ENCODE peak calls at places on chromosome 3, in five cellular contexts. Y, F, G, T and X are unnamed samples.

GRCh38 chr3:195544634-195545033 is 1.5 kb upstream of the PPP1R2 start:
- DNase-seq in Y (no peak), F (peak), G (peak), T (no peak), X (no peak)

GRCh38 chr3:186283651-186284445 is 78.2 kb downstream of the DGKG start:
- DNase-seq in Y (peak), F (peak), G (peak), T (peak), X (no peak)

GRCh38 chr3:69505770-69506407 is 120.0 kb upstream of the FRMD4B start:
- DNase-seq in Y (peak), F (no peak), G (peak), T (no peak), X (no peak)

GRCh38 chr3:172279191-172279640 is 169.0 kb downstream of the GHSR start:
- DNase-seq in Y (peak), F (no peak), G (no peak), T (no peak), X (no peak)

GRCh38 chr3:168081856-168082255 is 13.9 kb downstream of the GOLIM4 start:
- DNase-seq in Y (no peak), F (no peak), G (no peak), T (no peak), X (no peak)

GRCh38 chr3:140363801-140364200 is 314.1 kb upstream of the TRIM42 start:
- DNase-seq in Y (peak), F (peak), G (no peak), T (no peak), X (peak)

GRCh38 chr3:184748219-184749135 is 36.6 kb upstream of the MAGEF1 start:
- DNase-seq in Y (peak), F (peak), G (peak), T (no peak), X (peak)

GRCh38 chr3:123767020-123767394 is 117.1 kb downstream of the MYLK start:
- DNase-seq in Y (no peak), F (no peak), G (no peak), T (no peak), X (no peak)

GRCh38 chr3:13016083-13016725 is 57.0 kb downstream of the IQSEC1 start:
- DNase-seq in Y (no peak), F (no peak), G (no peak), T (no peak), X (no peak)

GRCh38 chr3:37375184-37376120 is 201.1 kb upstream of the LRRFIP2 start:
- DNase-seq in Y (no peak), F (no peak), G (no peak), T (no peak), X (no peak)

GRCh38 chr3:73611176-73611575 is 13.6 kb downstream of the PDZRN3 start:
- DNase-seq in Y (peak), F (peak), G (peak), T (no peak), X (no peak)

GRCh38 chr3:126422121-126422520 is 27.4 kb downstream of the CFAP100 start:
- DNase-seq in Y (no peak), F (no peak), G (no peak), T (no peak), X (no peak)

GRCh38 chr3:123336441-123336851 is 112.4 kb downstream of the ADCY5 start:
- DNase-seq in Y (no peak), F (no peak), G (no peak), T (no peak), X (no peak)

GRCh38 chr3:159765025-159765859 is 223.4 kb upstream of the IL12A start:
- DNase-seq in Y (peak), F (peak), G (peak), T (peak), X (peak)

GRCh38 chr3:137304313-137305056 is 346.7 kb downstream of the IL20RB start:
- DNase-seq in Y (no peak), F (no peak), G (no peak), T (no peak), X (no peak)

GRCh38 chr3:20637729-20638128 is 451.7 kb upstream of the SGO1 start:
- DNase-seq in Y (no peak), F (peak), G (peak), T (peak), X (no peak)

GRCh38 chr3:169170456-169170855 is 493.1 kb downstream of the MECOM start:
- DNase-seq in Y (no peak), F (no peak), G (peak), T (no peak), X (no peak)

GRCh38 chr3:40985195-40985594 is 214.1 kb upstream of the CTNNB1 start:
- DNase-seq in Y (no peak), F (no peak), G (no peak), T (no peak), X (no peak)

GRCh38 chr3:102085431-102086226 is 236.3 kb downstream of the NFKBIZ start:
- DNase-seq in Y (no peak), F (no peak), G (no peak), T (no peak), X (no peak)

GRCh38 chr3:162586591-162586990 is 1090.0 kb downstream of the OTOL1 start:
- DNase-seq in Y (peak), F (peak), G (no peak), T (no peak), X (no peak)

GRCh38 chr3:42732829-42733459 is 30.3 kb upstream of the HHATL start:
- DNase-seq in Y (peak), F (no peak), G (no peak), T (no peak), X (no peak)
- TF ChIP-seq CTCF in Y (peak), F (no peak), G (peak), T (no peak), X (no peak)

DNA sequence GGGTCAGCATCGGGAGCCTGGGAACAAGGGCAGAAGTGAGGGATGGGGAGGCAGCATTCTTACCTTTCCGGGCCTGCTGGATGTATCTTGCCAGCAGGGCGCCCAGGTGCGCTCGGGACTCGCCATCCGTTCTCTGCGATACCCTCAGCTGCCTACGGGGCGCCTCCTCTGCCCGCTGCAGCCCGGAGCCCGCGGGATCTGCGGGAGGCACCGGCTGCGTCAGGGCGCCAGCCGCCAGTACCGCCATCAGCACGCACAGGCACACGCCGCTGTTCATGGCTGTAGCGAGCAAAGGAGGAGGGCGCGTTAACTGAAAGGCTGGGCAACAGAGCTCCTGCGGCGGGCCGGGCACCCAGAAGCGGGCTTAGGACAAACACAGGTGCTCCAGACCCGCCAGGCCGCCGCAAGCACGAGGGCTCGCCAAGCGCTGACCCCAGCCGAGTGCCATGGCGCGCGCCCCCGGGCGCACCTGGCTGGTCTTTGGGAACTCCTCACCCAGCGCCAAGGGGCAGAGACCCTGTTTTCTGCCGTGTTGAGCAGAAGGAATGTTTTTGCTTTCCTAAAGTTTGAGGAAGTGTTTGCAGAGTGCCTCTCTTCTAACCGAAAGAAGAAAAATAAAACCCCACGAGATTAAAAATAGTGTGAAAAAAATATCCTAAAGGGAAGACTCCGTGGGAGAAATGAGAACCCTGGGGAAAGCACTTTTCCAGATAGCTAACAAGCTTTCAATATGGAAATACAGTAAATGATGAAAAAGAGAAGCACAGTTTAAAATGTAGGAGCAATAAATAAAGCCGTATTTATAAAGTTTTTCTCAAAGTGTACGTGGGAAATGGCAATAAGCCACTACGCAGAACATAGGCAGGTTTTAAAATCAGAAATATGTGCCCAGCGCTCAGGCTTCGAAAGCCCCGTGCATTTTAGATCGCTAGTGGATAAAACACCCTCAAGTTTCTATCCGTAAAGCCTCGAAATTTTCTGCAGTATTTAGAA is 2.3 kb downstream of the CCK start:
- DNase-seq in Y (no peak), F (peak), G (no peak), T (no peak), X (peak)
- TF ChIP-seq CTCF in Y (no peak), F (no peak), G (no peak), T (no peak), X (no peak)

DNA sequence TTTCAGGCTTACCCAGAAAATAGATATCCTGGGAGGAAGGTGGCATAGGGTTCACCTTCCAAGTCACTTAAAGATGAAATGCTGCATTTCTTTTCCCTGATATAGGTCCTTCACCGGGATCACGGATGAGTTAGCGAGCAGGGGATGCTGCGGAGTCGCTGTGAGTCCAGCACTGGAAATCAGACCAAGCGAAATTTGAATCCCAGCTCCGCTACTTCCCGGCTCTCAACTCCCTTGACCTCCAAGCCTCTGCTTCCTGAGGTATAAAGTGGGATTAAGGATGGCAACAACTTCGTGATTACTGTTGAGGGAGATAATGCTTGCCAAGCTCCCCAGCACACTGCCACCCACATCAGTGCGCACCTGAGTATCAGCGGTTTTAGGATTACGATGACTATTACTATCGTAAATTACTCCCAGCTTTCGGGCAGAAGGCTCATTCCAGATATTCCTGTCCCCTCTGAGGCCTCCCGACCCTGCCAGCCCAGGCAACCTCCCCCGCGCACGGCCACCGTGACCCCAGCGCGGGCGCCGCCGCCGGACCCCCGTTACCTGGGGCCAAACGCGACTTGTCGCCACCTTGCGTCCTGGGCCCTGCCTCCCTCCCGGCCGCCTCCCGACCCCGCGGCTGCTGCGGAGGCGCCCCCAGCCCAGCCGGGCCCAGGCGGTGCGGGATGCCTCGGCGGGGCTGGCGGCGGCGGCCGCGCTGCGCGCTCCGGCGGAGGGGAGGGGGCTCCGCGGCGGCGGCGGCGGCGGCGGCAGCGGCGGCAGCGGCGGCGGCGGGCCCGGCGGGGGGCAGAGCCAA is 542 bp upstream of the GPR27 start:
- DNase-seq in Y (no peak), F (no peak), G (no peak), T (no peak), X (no peak)
- TF ChIP-seq CTCF in Y (no peak), F (no peak), G (no peak), T (no peak), X (no peak)

GRCh38 chr3:83926291-83926690 is 1032.5 kb upstream of the CADM2 start:
- DNase-seq in Y (no peak), F (no peak), G (no peak), T (no peak), X (no peak)

GRCh38 chr3:83928903-83929302 is 1029.9 kb upstream of the CADM2 start:
- DNase-seq in Y (peak), F (no peak), G (no peak), T (no peak), X (no peak)

GRCh38 chr3:83928391-83928790 is 1030.4 kb upstream of the CADM2 start:
- DNase-seq in Y (peak), F (peak), G (no peak), T (no peak), X (no peak)
- TF ChIP-seq CTCF in Y (peak), F (no peak), G (no peak), T (no peak), X (no peak)

GRCh38 chr3:192237992-192238608 is 489.2 kb downstream of the FGF12 start:
- DNase-seq in Y (no peak), F (no peak), G (no peak), T (no peak), X (peak)
- TF ChIP-seq CTCF in Y (no peak), F (no peak), G (no peak), T (no peak), X (peak)

GRCh38 chr3:53024315-53024714 is 21.6 kb downstream of the SFMBT1 start:
- DNase-seq in Y (no peak), F (no peak), G (no peak), T (no peak), X (no peak)

GRCh38 chr3:53030864-53031445 is 14.9 kb downstream of the SFMBT1 start:
- DNase-seq in Y (no peak), F (no peak), G (no peak), T (no peak), X (peak)

GRCh38 chr3:53028641-53029040 is 17.2 kb downstream of the SFMBT1 start:
- DNase-seq in Y (no peak), F (no peak), G (no peak), T (no peak), X (no peak)

GRCh38 chr3:53026423-53027162 is 19.3 kb downstream of the SFMBT1 start:
- DNase-seq in Y (no peak), F (no peak), G (no peak), T (no peak), X (no peak)

GRCh38 chr3:53027254-53027844 is 18.5 kb downstream of the SFMBT1 start:
- DNase-seq in Y (peak), F (no peak), G (no peak), T (no peak), X (no peak)
- TF ChIP-seq CTCF in Y (no peak), F (no peak), G (no peak), T (no peak), X (no peak)

GRCh38 chr3:120341658-120342346 is 7.4 kb downstream of the LRRC58 start:
- DNase-seq in Y (no peak), F (no peak), G (no peak), T (no peak), X (no peak)
- TF ChIP-seq CTCF in Y (no peak), F (no peak), G (no peak), T (no peak), X (no peak)